ENCODE peak calls at places on chromosome 22, in four cellular contexts. G is SHP77, O is neural crest cell, V is hypothalamus. F is an unnamed sample.

GRCh38 chr22:40753114-40753513 is 66.0 kb downstream of the SLC25A17 start:
- DNase-seq in O (no peak), G (no peak), V (no peak), F (no peak)

GRCh38 chr22:37184816-37185541 is 3.1 kb downstream of the C1QTNF6 start:
- DNase-seq in G (no peak), O (no peak), V (no peak), F (no peak)

GRCh38 chr22:30169002-30169401 is 77.6 kb downstream of the LIF start:
- DNase-seq in G (no peak), O (no peak), V (no peak), F (no peak)

GRCh38 chr22:19722175-19722914 is 994 bp upstream of the GP1BB start:
- DNase-seq in O (no peak), V (no peak), G (no peak), F (no peak)

GRCh38 chr22:29780781-29781676 is 13.9 kb downstream of the UQCR10 start:
- DNase-seq in O (no peak), V (no peak), G (no peak), F (no peak)

GRCh38 chr22:39240841-39241631 is 3.7 kb downstream of the PDGFB start:
- DNase-seq in V (no peak), O (no peak), G (peak), F (no peak)

GRCh38 chr22:44755956-44756361 is 3.6 kb downstream of the ARHGAP8 start:
- DNase-seq in V (no peak), O (no peak), G (no peak), F (no peak)

GRCh38 chr22:42946551-42947198 is 68.3 kb downstream of the PACSIN2 start:
- DNase-seq in O (no peak), G (no peak), V (no peak), F (no peak)

GRCh38 chr22:37442537-37442936 is 15.3 kb upstream of the ELFN2 start:
- DNase-seq in V (no peak), O (no peak), G (peak), F (no peak)

GRCh38 chr22:45689195-45689594 is 17.6 kb downstream of the ATXN10 start:
- DNase-seq in O (no peak), V (no peak), G (no peak), F (no peak)

GRCh38 chr22:50708996-50709395 is 29.0 kb upstream of the ACR start:
- DNase-seq in V (no peak), G (no peak), O (no peak), F (no peak)

F was measured in D341Med.